ENCODE peak calls at places on chromosomes 4 and X, in ten cellular contexts. J is left ventricle myocardium inferior; E is HEK293T; M is neural crest cell; T is activated T-cell treated with anti-CD3 and anti-CD28 coated beads for 48 hours; Z is iris pigment epithelial cell; N is NCI-H2081; B is kidney epithelial cell; X is stimulated activated CD8-positive, alpha-beta memory T cell treated with anti-CD3 and anti-CD28 coated beads, Interleukin-7, amount 100 ng/mL, for 4 hours; K is GM03348. S is an unnamed sample.

GRCh38 chr4:109683621-109684253 is 19.5 kb downstream of the CASP6 start:
- DNase-seq in B (no peak), N (no peak), T (no peak), E (no peak), J (no peak), Z (no peak), X (no peak), K (no peak), M (no peak), S (no peak)

GRCh38 chr4:143336828-143337599 is at the start of gene GAB1:
- DNase-seq in N (peak; percentile 14), Z (peak; percentile 75), E (peak; percentile 68), T (peak; percentile 31), K (peak; percentile 80), J (peak; percentile 81), M (peak; percentile 66), B (no peak), X (peak; percentile 4), S (peak; percentile 87)

GRCh38 chrX:14509325-14510057 is 19.8 kb upstream of the GLRA2 start:
- DNase-seq in T (no peak), X (no peak), B (no peak), J (no peak), E (no peak), K (no peak), N (no peak), M (no peak), Z (no peak), S (no peak)

GRCh38 chr4:88908003-88908402 is 149.0 kb downstream of the FAM13A start:
- DNase-seq in X (no peak), E (no peak), N (no peak), T (no peak), J (no peak), B (no peak), M (no peak), Z (peak; percentile 63), K (no peak), S (no peak)

GRCh38 chr4:1365271-1366178 is 18.5 kb downstream of the UVSSA start:
- DNase-seq in T (no peak), X (no peak), M (no peak), J (peak; percentile 8), K (no peak), N (peak; percentile 67), B (no peak), E (no peak), Z (no peak), S (peak; percentile 29)

GRCh38 chrX:17160971-17161370 is 214.0 kb upstream of the NHS start:
- DNase-seq in N (no peak), B (no peak), E (no peak), X (no peak), T (no peak), M (no peak), Z (no peak), J (no peak), K (no peak), S (no peak)

GRCh38 chr4:159434496-159435241 is 331.8 kb downstream of the RAPGEF2 start:
- DNase-seq in Z (peak; percentile 66), B (no peak), T (no peak), J (no peak), M (no peak), N (no peak), K (peak; percentile 29), E (no peak), X (no peak), S (no peak)

GRCh38 chr4:184473515-184474260 is 662 bp downstream of the IRF2 start:
- DNase-seq in B (no peak), T (peak; percentile 32), K (peak; percentile 71), J (peak; percentile 42), E (peak; percentile 13), Z (peak; percentile 45), X (peak; percentile 27), N (peak; percentile 36), M (peak; percentile 35), S (peak; percentile 66)

GRCh38 chrX:105701310-105702052 is 120.9 kb upstream of the NRK start:
- DNase-seq in N (no peak), T (no peak), J (no peak), X (no peak), B (no peak), K (no peak), M (no peak), Z (peak; percentile 23), E (peak; percentile 7), S (no peak)

GRCh38 chr4:172099376-172099775 is 286.2 kb downstream of the GALNTL6 start:
- DNase-seq in N (no peak), Z (no peak), T (no peak), M (no peak), X (no peak), B (no peak), K (no peak), J (no peak), E (no peak), S (no peak)

GRCh38 chr4:184441461-184442392 is 32.6 kb downstream of the IRF2 start:
- DNase-seq in X (no peak), T (no peak), B (no peak), N (no peak), J (no peak), Z (no peak), K (no peak), E (no peak), M (no peak), S (no peak)

GRCh38 chr4:112147697-112148096 is 2.4 kb downstream of the FAM241A start:
- DNase-seq in E (no peak), K (peak; percentile 25), M (no peak), B (no peak), J (peak; percentile 18), X (no peak), N (no peak), T (no peak), Z (no peak), S (peak; percentile 42)

GRCh38 chr4:1660948-1661677 is 23.0 kb downstream of the FAM53A start:
- DNase-seq in Z (no peak), J (no peak), T (no peak), M (no peak), N (no peak), K (no peak), B (no peak), E (no peak), X (no peak), S (no peak)

GRCh38 chrX:38327007-38327774 is at the start of gene RPGR:
- DNase-seq in Z (peak; percentile 93), X (peak; percentile 85), J (peak; percentile 92), E (peak; percentile 89), N (peak; percentile 92), B (peak; percentile 53), T (peak; percentile 87), M (peak; percentile 83), K (peak; percentile 95), S (peak; percentile 95)

GRCh38 chr4:158513246-158513645 is 8.4 kb upstream of the RXFP1 start:
- DNase-seq in Z (no peak), E (no peak), M (no peak), N (no peak), K (no peak), B (no peak), T (no peak), J (no peak), X (no peak), S (no peak)

GRCh38 chr4:58042176-58042575 is 932.0 kb upstream of the IGFBP7 start:
- DNase-seq in X (no peak), J (no peak), Z (no peak), K (no peak), B (no peak), E (no peak), N (no peak), M (no peak), T (no peak), S (no peak)

GRCh38 chrX:17438221-17438620 is 63.2 kb downstream of the NHS start:
- DNase-seq in Z (no peak), B (no peak), T (no peak), E (no peak), J (no peak), M (no peak), K (no peak), X (no peak), N (no peak), S (no peak)

GRCh38 chrX:119871245-119871598 is 311 bp downstream of the RNF113A start:
- DNase-seq in M (no peak), Z (no peak), X (no peak), T (no peak), E (no peak), B (no peak), N (no peak), J (no peak), K (no peak), S (no peak)

GRCh38 chr4:81454498-81454897 is 17.2 kb downstream of the RASGEF1B start:
- DNase-seq in E (no peak), X (peak; percentile 14), B (no peak), M (no peak), T (peak; percentile 23), N (no peak), J (no peak), Z (no peak), K (no peak), S (no peak)

GRCh38 chr4:126708716-126709115 is 924.0 kb upstream of the INTU start:
- DNase-seq in Z (no peak), N (no peak), X (no peak), M (no peak), T (no peak), E (no peak), B (no peak), K (no peak), J (no peak), S (no peak)

GRCh38 chr4:119623025-119623424 is 5.6 kb downstream of the PDE5A start:
- DNase-seq in N (no peak), X (no peak), J (no peak), T (no peak), E (no peak), M (no peak), K (peak; percentile 9), B (no peak), Z (peak; percentile 82), S (no peak)

GRCh38 chr4:51836531-51836930 is 6.4 kb upstream of the DCUN1D4 start:
- DNase-seq in T (no peak), K (no peak), X (no peak), E (no peak), M (no peak), B (no peak), N (no peak), Z (peak; percentile 41), J (no peak), S (no peak)

GRCh38 chr4:929970-930625 is 2.0 kb downstream of the GAK start:
- DNase-seq in K (no peak), Z (peak; percentile 59), M (no peak), B (no peak), E (no peak), T (no peak), X (no peak), J (no peak), N (no peak), S (no peak)

GRCh38 chr4:170138580-170139194 is 48.9 kb upstream of the AADAT start:
- DNase-seq in T (peak; percentile 61), Z (peak; percentile 68), E (peak; percentile 84), X (peak; percentile 20), J (peak; percentile 46), M (peak; percentile 90), N (peak; percentile 62), B (peak; percentile 21), K (peak; percentile 83), S (peak; percentile 69)

S was measured in Right ventricle myocardium superior.